ENCODE peak calls at places on chromosomes 1 and 21, in four cellular contexts. A is ovary, F is psoas muscle, T is tibial nerve. I is an unnamed sample. For H3K9me3, the result is how much of the 10 kb centered on the place peaks cover.

GRCh38 chr21:15543473-15543872 is 186.3 kb upstream of the USP25 start:
- DNase-seq in A (no peak), F (no peak), T (no peak), I (no peak)

GRCh38 chr1:233327938-233328660 is 575 bp downstream of the MAP3K21 start:
- DNase-seq in A (peak), F (peak), T (no peak), I (peak)

GRCh38 chr1:201510734-201511133 is 3.8 kb upstream of the CSRP1 start:
- DNase-seq in A (no peak), F (no peak), T (no peak), I (no peak)

GRCh38 chr1:234886081-234886874 is 242.4 kb downstream of the TOMM20 start:
- DNase-seq in A (no peak), F (peak), T (no peak), I (no peak)

GRCh38 chr1:165444897-165445370 is at the start of gene RXRG:
- DNase-seq in A (no peak), F (peak), T (peak), I (no peak)

GRCh38 chr1:17360272-17360956 is 11.6 kb upstream of the PADI6 start:
- DNase-seq in A (no peak), F (no peak), T (no peak), I (no peak)

GRCh38 chr1:30464187-30464617 is 259.2 kb downstream of the MATN1 start:
- DNase-seq in A (no peak), F (no peak), T (no peak), I (no peak)

GRCh38 chr21:44919913-44920693 is 596 bp downstream of the ITGB2 start:
- DNase-seq in A (no peak), F (peak), T (no peak), I (no peak)

GRCh38 chr1:44276901-44277300 is 63.6 kb downstream of the DMAP1 start:
- DNase-seq in A (no peak), F (no peak), T (no peak), I (no peak)

GRCh38 chr1:1183833-1184775 is 10.4 kb downstream of the TTLL10 start:
- DNase-seq in A (no peak), F (no peak), T (no peak), I (peak)

GRCh38 chr21:45365608-45366241 is 39.2 kb upstream of the COL18A1 start:
- DNase-seq in A (no peak), F (peak), T (no peak), I (no peak)

GRCh38 chr1:227318003-227318851 is at the start of gene CDC42BPA:
- DNase-seq in A (peak), F (peak), T (peak), I (no peak)

GRCh38 chr21:46097826-46098286 is at the start of gene COL6A2:
- DNase-seq in A (peak), F (peak), T (peak), I (peak)

GRCh38 chr1:213284626-213285025 is 233.6 kb downstream of the RPS6KC1 start:
- DNase-seq in A (no peak), F (no peak), T (no peak), I (no peak)

GRCh38 chr1:151399890-151400235 is 490 bp downstream of the PSMB4 start:
- DNase-seq in A (no peak), F (peak), T (no peak), I (no peak)

DNA sequence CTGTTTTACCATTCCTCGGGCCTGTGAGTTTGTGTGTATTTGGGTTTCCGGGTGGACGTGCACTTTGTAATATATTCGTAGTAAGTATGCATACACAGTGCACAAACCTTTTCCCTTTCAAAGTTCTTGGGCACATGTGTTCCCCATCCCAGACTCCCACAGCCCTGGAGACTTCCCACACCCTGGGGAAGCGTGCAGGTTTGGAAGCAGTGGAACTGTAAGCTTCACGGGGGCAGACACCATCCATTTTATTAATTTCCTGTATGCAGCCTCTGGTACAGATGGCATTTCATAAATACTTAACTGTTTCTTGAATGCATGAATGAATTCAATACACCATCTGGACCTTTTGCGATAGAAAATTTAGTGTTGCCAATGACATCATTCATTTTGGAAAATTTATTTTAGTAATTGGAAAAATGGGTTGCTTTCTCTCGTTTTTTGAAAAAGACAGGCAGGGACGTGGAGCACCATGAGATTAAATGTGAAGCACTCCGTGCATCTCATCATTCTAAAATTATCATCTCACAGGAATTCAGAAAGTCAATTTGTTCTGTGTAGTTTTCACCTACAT is 10.8 kb downstream of the ETS2 start:
- DNase-seq in A (no peak), F (no peak), T (no peak), I (no peak)
- H3K9me3 ChIP-seq in A (under half), F (under half), T (under half), I (under half)

GRCh38 chr21:36692844-36693143 is 6.1 kb upstream of the SIM2 start:
- DNase-seq in A (no peak), F (no peak), T (no peak), I (no peak)

GRCh38 chr21:36692125-36692843 is 6.6 kb upstream of the SIM2 start:
- DNase-seq in A (no peak), F (no peak), T (no peak), I (no peak)

GRCh38 chr21:36693144-36694040 is 5.5 kb upstream of the SIM2 start:
- DNase-seq in A (no peak), F (no peak), T (no peak), I (no peak)

GRCh38 chr21:36690637-36691538 is 8.0 kb upstream of the SIM2 start:
- DNase-seq in A (no peak), F (no peak), T (no peak), I (no peak)

GRCh38 chr21:36691539-36692124 is 7.3 kb upstream of the SIM2 start:
- DNase-seq in A (no peak), F (no peak), T (no peak), I (no peak)
- H3K9me3 ChIP-seq in A (under half), F (under half), T (under half), I (under half)

GRCh38 chr1:52002038-52002917 is 11.8 kb upstream of the RAB3B start:
- DNase-seq in A (no peak), F (no peak), T (peak), I (no peak)
- H3K9me3 ChIP-seq in A (under half), F (under half), T (under half), I (under half)

GRCh38 chr1:155645024-155645423 is 35.0 kb downstream of the MSTO1 start:
- DNase-seq in A (no peak), F (no peak), T (no peak), I (no peak)

GRCh38 chr1:155643230-155643629 is 33.2 kb downstream of the MSTO1 start:
- DNase-seq in A (no peak), F (no peak), T (no peak), I (no peak)

GRCh38 chr1:155645648-155646047 is 35.6 kb downstream of the MSTO1 start:
- DNase-seq in A (no peak), F (peak), T (peak), I (no peak)

GRCh38 chr1:155636397-155637153 is 26.6 kb downstream of the MSTO1 start:
- DNase-seq in A (no peak), F (no peak), T (no peak), I (no peak)

GRCh38 chr1:155640367-155640766 is 30.3 kb downstream of the MSTO1 start:
- DNase-seq in A (no peak), F (no peak), T (no peak), I (no peak)
- H3K9me3 ChIP-seq in A (under half), F (under half), T (under half), I (under half)

DNA sequence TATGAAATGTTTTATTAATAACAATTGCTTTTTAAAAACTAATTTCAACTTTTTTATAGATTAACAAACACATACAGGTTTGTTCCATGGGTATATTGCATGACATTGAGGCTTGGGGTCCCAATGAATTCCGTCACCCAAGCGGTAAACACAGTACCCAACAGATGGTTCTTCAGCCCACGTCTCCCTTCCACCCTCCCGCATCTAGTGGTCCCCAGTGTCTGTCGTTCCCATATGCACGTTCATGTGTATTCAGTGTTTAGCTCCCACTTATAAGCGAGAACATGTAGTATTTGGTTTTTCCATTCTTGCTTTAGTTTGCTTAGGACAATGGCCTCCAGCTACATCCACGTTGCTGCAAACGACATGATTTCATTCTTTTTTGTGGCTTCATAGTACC is 48.6 kb downstream of the NOS1AP start:
- DNase-seq in A (no peak), F (no peak), T (no peak), I (no peak)
- H3K9me3 ChIP-seq in A (under half), F (under half), T (under half), I (under half)

GRCh38 chr1:42298520-42298919 is 36.5 kb downstream of the FOXJ3 start:
- DNase-seq in A (no peak), F (no peak), T (no peak), I (no peak)
- H3K9me3 ChIP-seq in A (under half), F (under half), T (under half), I (under half)

GRCh38 chr21:23811802-23812201 is 1795.5 kb downstream of the MRPL39 start:
- DNase-seq in A (no peak), F (no peak), T (no peak), I (no peak)

GRCh38 chr21:23809573-23809972 is 1797.7 kb downstream of the MRPL39 start:
- DNase-seq in A (no peak), F (no peak), T (no peak), I (no peak)

GRCh38 chr21:23817337-23817736 is 1789.9 kb downstream of the MRPL39 start:
- DNase-seq in A (no peak), F (no peak), T (no peak), I (no peak)

GRCh38 chr21:23812485-23812884 is 1794.8 kb downstream of the MRPL39 start:
- DNase-seq in A (no peak), F (no peak), T (no peak), I (no peak)
- H3K9me3 ChIP-seq in A (under half), F (under half), T (under half), I (under half)

GRCh38 chr21:8992731-8993174 is 1528.6 kb upstream of the TPTE start:
- DNase-seq in A (no peak), F (peak), T (no peak), I (no peak)

GRCh38 chr21:8991968-8992621 is 1529.3 kb upstream of the TPTE start:
- DNase-seq in A (no peak), F (no peak), T (no peak), I (no peak)

GRCh38 chr21:8994640-8995511 is 1526.5 kb upstream of the TPTE start:
- DNase-seq in A (no peak), F (no peak), T (no peak), I (no peak)

GRCh38 chr21:8993943-8994639 is 1527.3 kb upstream of the TPTE start:
- DNase-seq in A (no peak), F (no peak), T (no peak), I (no peak)

DNA sequence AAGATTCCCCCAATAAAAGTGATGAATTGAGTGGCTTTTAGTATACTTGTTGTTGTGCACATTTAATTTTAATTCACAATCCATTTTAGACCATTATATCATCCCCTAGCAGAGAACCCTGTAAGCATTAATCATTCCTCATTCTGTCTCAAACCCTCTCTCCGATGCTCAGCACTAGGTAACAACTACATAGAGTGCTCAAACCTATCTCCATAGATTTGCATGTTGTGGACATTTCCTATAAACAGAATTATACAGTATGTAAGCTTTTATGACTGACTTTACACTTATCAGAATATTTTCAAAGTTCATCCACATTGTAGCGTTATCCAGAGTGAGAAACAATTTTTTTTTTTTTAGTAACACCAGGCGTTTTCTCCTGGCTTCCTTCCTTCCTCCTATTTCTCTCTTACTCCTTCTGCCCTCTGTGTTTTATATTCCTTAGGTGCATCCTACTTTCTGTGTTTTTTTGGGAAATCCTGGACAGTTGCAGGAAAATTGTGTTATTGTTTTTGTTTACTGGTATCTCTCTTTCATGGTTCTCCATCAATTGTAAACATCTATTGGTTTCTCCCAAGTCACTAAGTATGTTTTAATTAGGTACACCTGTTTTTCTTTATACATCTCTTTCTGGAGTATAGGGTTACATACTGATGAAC is 1528.0 kb upstream of the TPTE start:
- DNase-seq in A (no peak), F (no peak), T (no peak), I (no peak)
- H3K9me3 ChIP-seq in A (under half), F (under half), T (under half), I (under half)

I was measured in T-helper 17 cell.